ENCODE peak calls at places on chromosomes 5 and 9, in six cellular contexts. One of them, this sample, is unnamed.

GRCh38 chr5:34535944-34536628 is 120.0 kb upstream of the RAI14 start:
- DNase-seq in H1: no peak
- DNase-seq in GM12878: no peak
- DNase-seq in A549: no peak
- DNase-seq in K562: no peak
- DNase-seq in HCT116: no peak
- DNase-seq in this sample: no peak

GRCh38 chr9:37997636-37998374 is 71.2 kb downstream of the SHB start:
- DNase-seq in H1: no peak
- DNase-seq in K562: no peak
- DNase-seq in A549: no peak
- DNase-seq in HCT116: no peak
- DNase-seq in GM12878: no peak
- DNase-seq in this sample: no peak

GRCh38 chr5:160390787-160391696 is 8.8 kb downstream of the FAM200C start:
- DNase-seq in A549: peak
- DNase-seq in GM12878: no peak
- DNase-seq in H1: no peak
- DNase-seq in HCT116: no peak
- DNase-seq in K562: no peak
- DNase-seq in this sample: peak

GRCh38 chr5:134877159-134877558 is 3.0 kb downstream of the TXNDC15 start:
- DNase-seq in HCT116: no peak
- DNase-seq in A549: no peak
- DNase-seq in H1: no peak
- DNase-seq in GM12878: peak
- DNase-seq in K562: peak
- DNase-seq in this sample: no peak

GRCh38 chr5:127886141-127886540 is 182.9 kb downstream of the CCDC192 start:
- DNase-seq in A549: no peak
- DNase-seq in GM12878: no peak
- DNase-seq in HCT116: no peak
- DNase-seq in K562: no peak
- DNase-seq in H1: no peak
- DNase-seq in this sample: no peak

GRCh38 chr9:110189001-110189400 is 19.0 kb downstream of the C9orf152 start:
- DNase-seq in A549: peak
- DNase-seq in H1: no peak
- DNase-seq in HCT116: no peak
- DNase-seq in K562: no peak
- DNase-seq in GM12878: no peak
- DNase-seq in this sample: peak

GRCh38 chr9:84485539-84485938 is 145.0 kb upstream of the SLC28A3 start:
- DNase-seq in HCT116: no peak
- DNase-seq in H1: no peak
- DNase-seq in GM12878: no peak
- DNase-seq in K562: no peak
- DNase-seq in A549: no peak
- DNase-seq in this sample: no peak

GRCh38 chr5:72009280-72009679 is 98.0 kb upstream of the MAP1B start:
- DNase-seq in GM12878: no peak
- DNase-seq in K562: no peak
- DNase-seq in H1: no peak
- DNase-seq in A549: no peak
- DNase-seq in HCT116: no peak
- DNase-seq in this sample: no peak

GRCh38 chr5:140591747-140592372 is 27.2 kb downstream of the SLC35A4 start:
- DNase-seq in HCT116: no peak
- DNase-seq in K562: no peak
- DNase-seq in H1: no peak
- DNase-seq in GM12878: no peak
- DNase-seq in A549: no peak
- DNase-seq in this sample: peak

GRCh38 chr5:158058208-158058607 is 199.3 kb upstream of the CLINT1 start:
- DNase-seq in H1: no peak
- DNase-seq in K562: no peak
- DNase-seq in HCT116: no peak
- DNase-seq in GM12878: no peak
- DNase-seq in A549: no peak
- DNase-seq in this sample: no peak

GRCh38 chr5:80254767-80255424 is 952 bp downstream of the SERINC5 start:
- DNase-seq in HCT116: no peak
- DNase-seq in A549: no peak
- DNase-seq in K562: no peak
- DNase-seq in GM12878: no peak
- DNase-seq in H1: no peak
- DNase-seq in this sample: peak
- TF ChIP-seq MAX in HCT116: no peak
- TF ChIP-seq MAX in A549: no peak
- TF ChIP-seq MAX in K562: no peak
- TF ChIP-seq MAX in GM12878: no peak
- TF ChIP-seq MAX in H1: no peak
- TF ChIP-seq MAX in this sample: peak

GRCh38 chr5:180898621-180899246 is at the start of gene BTNL8:
- DNase-seq in A549: no peak
- DNase-seq in H1: no peak
- DNase-seq in HCT116: no peak
- DNase-seq in K562: no peak
- DNase-seq in GM12878: no peak
- DNase-seq in this sample: no peak
- TF ChIP-seq POLR2A in A549: no peak
- TF ChIP-seq POLR2A in H1: no peak
- TF ChIP-seq POLR2A in HCT116: no peak
- TF ChIP-seq POLR2A in K562: no peak
- TF ChIP-seq POLR2A in GM12878: no peak
- TF ChIP-seq POLR2A in this sample: no peak

GRCh38 chr9:27660148-27660547 is 86.9 kb upstream of the C9orf72 start:
- DNase-seq in A549: no peak
- DNase-seq in H1: no peak
- DNase-seq in GM12878: no peak
- DNase-seq in HCT116: no peak
- DNase-seq in K562: no peak
- DNase-seq in this sample: no peak

GRCh38 chr9:27665121-27665520 is 91.8 kb upstream of the C9orf72 start:
- DNase-seq in A549: no peak
- DNase-seq in K562: no peak
- DNase-seq in H1: no peak
- DNase-seq in HCT116: no peak
- DNase-seq in GM12878: no peak
- DNase-seq in this sample: no peak

GRCh38 chr9:27664136-27664819 is 91.0 kb upstream of the C9orf72 start:
- DNase-seq in H1: no peak
- DNase-seq in K562: no peak
- DNase-seq in GM12878: no peak
- DNase-seq in HCT116: no peak
- DNase-seq in A549: no peak
- DNase-seq in this sample: no peak
- TF ChIP-seq MAX in H1: no peak
- TF ChIP-seq MAX in K562: no peak
- TF ChIP-seq MAX in GM12878: no peak
- TF ChIP-seq MAX in HCT116: no peak
- TF ChIP-seq MAX in A549: no peak
- TF ChIP-seq MAX in this sample: no peak

DNA sequence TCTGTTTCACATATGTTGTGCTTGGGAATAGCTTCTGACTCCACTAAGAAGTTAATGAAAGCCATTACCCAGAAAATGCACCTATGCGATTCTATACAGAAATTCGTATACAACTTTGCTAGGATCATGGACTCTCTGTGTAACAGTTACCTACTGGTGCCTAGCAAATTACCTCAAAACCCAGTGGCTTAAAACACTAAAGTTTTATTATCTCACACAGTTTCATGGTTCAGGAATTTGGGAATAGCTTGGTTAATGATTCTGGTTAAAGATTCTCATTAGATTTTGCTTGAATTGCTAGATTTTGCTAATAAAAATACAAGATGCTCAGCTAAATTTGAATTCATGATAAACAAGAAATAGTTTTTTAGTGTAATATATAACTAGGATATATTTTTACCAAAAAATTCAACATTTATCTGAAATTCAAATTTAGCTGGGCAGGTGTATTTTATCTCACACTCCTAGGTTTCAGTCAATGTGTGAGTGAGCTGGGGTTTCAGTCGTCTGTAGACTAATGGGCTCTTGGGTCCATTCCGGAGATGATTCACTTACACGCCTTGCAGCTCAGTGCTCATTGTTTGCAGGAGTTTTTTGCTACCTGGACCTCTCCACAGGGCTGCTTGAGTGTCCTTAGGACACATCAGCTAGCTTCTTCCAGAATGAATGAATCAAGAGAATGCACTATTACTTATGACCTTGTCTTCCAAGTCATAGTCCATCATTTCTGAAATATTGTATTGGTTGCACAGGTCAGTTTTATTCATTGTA is 75.1 kb downstream of the MROH2B start:
- DNase-seq in HCT116: no peak
- DNase-seq in H1: no peak
- DNase-seq in K562: no peak
- DNase-seq in A549: peak
- DNase-seq in GM12878: no peak
- DNase-seq in this sample: no peak
- TF ChIP-seq POLR2A in HCT116: no peak
- TF ChIP-seq POLR2A in H1: no peak
- TF ChIP-seq POLR2A in K562: no peak
- TF ChIP-seq POLR2A in A549: no peak
- TF ChIP-seq POLR2A in GM12878: no peak
- TF ChIP-seq POLR2A in this sample: no peak

GRCh38 chr9:107228648-107229047 is 54.4 kb upstream of the RAD23B start:
- DNase-seq in H1: no peak
- DNase-seq in A549: no peak
- DNase-seq in GM12878: no peak
- DNase-seq in K562: no peak
- DNase-seq in HCT116: no peak
- DNase-seq in this sample: no peak
- TF ChIP-seq MAX in H1: no peak
- TF ChIP-seq MAX in A549: no peak
- TF ChIP-seq MAX in GM12878: no peak
- TF ChIP-seq MAX in K562: no peak
- TF ChIP-seq MAX in HCT116: no peak
- TF ChIP-seq MAX in this sample: no peak

DNA sequence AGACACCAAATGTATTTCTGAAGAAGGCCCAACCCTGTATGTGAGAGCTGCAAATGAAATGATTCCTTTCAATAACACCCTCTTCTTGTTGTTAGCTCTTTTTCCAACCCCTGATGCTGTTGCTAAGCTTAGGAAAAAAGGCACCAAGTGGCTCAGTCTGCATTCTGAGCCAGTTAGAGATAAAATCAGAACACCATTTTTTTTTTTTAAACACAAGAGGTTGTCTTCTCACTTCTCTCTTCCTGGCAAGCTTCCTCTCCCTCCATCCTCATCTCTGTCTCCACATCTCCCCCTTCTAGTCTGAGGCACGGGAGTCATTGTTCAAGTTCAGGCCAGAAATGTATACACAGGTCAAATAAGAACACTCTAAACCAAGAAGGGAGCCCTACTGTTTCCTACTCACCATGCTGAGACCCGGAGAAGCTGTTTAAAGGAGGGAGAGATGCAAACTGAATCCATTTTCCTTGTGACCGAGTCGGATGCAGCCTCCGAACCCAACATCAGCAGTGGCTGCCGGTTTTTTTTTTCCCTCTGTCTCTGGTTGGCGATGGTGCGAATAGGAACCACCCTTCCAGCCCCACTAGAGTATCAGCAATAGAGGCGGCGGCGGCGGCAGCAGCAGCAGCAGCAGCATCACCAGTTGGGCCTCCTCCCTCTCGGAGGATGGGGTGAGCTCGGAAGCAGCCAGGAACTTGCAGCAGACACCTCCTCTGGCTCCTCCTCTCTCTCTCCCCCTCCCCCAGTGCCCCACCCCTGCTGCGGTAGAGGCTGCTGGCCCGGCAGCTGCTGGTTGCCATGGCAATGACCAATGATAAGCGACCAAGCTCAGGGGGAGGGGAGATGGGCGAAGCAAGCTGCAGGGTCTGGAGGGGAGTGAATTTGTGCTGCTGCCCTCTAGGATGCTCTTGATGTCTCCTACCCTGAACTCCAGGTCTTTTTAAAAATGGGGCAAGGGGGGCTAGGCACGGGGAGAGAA is at the start of gene JAKMIP2:
- DNase-seq in GM12878: peak
- DNase-seq in K562: peak
- DNase-seq in HCT116: no peak
- DNase-seq in H1: peak
- DNase-seq in A549: peak
- DNase-seq in this sample: peak
- TF ChIP-seq POLR2A in GM12878: peak
- TF ChIP-seq POLR2A in K562: no peak
- TF ChIP-seq POLR2A in HCT116: no peak
- TF ChIP-seq POLR2A in H1: peak
- TF ChIP-seq POLR2A in A549: no peak
- TF ChIP-seq POLR2A in this sample: no peak